ENCODE peak calls at places on chromosomes 16 and 17, in four cellular contexts. Z, H, M and C are unnamed samples.

GRCh38 chr16:6193718-6194117 is 1096.1 kb upstream of the EEF2KMT start:
- DNase-seq in Z (no peak), H (no peak), M (no peak), C (no peak)

GRCh38 chr17:59001158-59001814 is 105.4 kb downstream of the TRIM37 start:
- DNase-seq in Z (no peak), H (no peak), M (peak; percentile 90), C (no peak)

GRCh38 chr17:55436224-55437164 is 14.9 kb upstream of the MMD start:
- DNase-seq in Z (no peak), H (no peak), M (no peak), C (no peak)

GRCh38 chr16:49688298-49688697 is 167.6 kb downstream of the ZNF423 start:
- DNase-seq in Z (no peak), H (no peak), M (no peak), C (no peak)

GRCh38 chr17:78034429-78035091 is 76.1 kb downstream of the TNRC6C start:
- DNase-seq in Z (no peak), H (no peak), M (no peak), C (no peak)

GRCh38 chr16:50371036-50371716 is 2.4 kb upstream of the BRD7 start:
- DNase-seq in Z (no peak), H (no peak), M (no peak), C (no peak)

GRCh38 chr17:61599608-61600007 is 8.6 kb upstream of the NACA2 start:
- DNase-seq in Z (no peak), H (no peak), M (no peak), C (no peak)

GRCh38 chr16:1920727-1921155 is 2.5 kb upstream of the HS3ST6 start:
- DNase-seq in Z (no peak), H (no peak), M (no peak), C (no peak)

GRCh38 chr16:78383118-78383517 is 283.7 kb downstream of the WWOX start:
- DNase-seq in Z (no peak), H (no peak), M (no peak), C (no peak)

GRCh38 chr16:74748710-74749073 is 25.9 kb downstream of the FA2H start:
- DNase-seq in Z (no peak), H (peak; percentile 93), M (no peak), C (no peak)

GRCh38 chr17:19654901-19655300 is 6.3 kb downstream of the ALDH3A2 start:
- DNase-seq in Z (no peak), H (no peak), M (no peak), C (no peak)

GRCh38 chr16:66650707-66651473 is 45.7 kb downstream of the CMTM4 start:
- DNase-seq in Z (peak; percentile 23), H (peak; percentile 88), M (peak; percentile 94), C (peak; percentile 79)